ENCODE peak calls at places on chromosomes 7 and 10, in seven cellular contexts. X is IMR-90, H is H1, O is mesendoderm, W is H9, C is neuronal stem cell, J is trophoblast cell. Y is an unnamed sample.

GRCh38 chr7:92835140-92835850 is 1.1 kb downstream of the CDK6 start:
- DNase-seq in O (peak; percentile 95), J (peak; percentile 59), H (no peak), W (peak; percentile 76), X (peak; percentile 74), C (peak; percentile 76), Y (peak; percentile 87)

GRCh38 chr10:43130756-43131155 is 7.5 kb upstream of the CSGALNACT2 start:
- DNase-seq in C (no peak), O (no peak), X (no peak), J (peak; percentile 74), H (peak; percentile 35), W (peak; percentile 20), Y (no peak)

GRCh38 chr7:4115941-4116610 is 566.0 kb upstream of the FOXK1 start:
- DNase-seq in H (no peak), X (no peak), J (no peak), O (no peak), W (no peak), C (no peak), Y (no peak)

GRCh38 chr7:80307251-80307856 is 172.7 kb downstream of the GNAI1 start:
- DNase-seq in O (no peak), W (no peak), J (no peak), C (no peak), X (peak; percentile 85), H (no peak), Y (peak; percentile 90)

GRCh38 chr7:37285701-37286475 is 162.8 kb downstream of the ELMO1 start:
- DNase-seq in X (no peak), O (peak; percentile 81), C (no peak), J (no peak), W (no peak), H (no peak), Y (no peak)

GRCh38 chr10:26879744-26880143 is 19.0 kb upstream of the ABI1 start:
- DNase-seq in X (no peak), H (no peak), O (no peak), J (no peak), C (no peak), W (no peak), Y (no peak)

GRCh38 chr10:112678581-112678980 is 231.6 kb downstream of the VTI1A start:
- DNase-seq in J (peak; percentile 53), H (no peak), X (no peak), W (no peak), C (no peak), O (peak; percentile 16), Y (peak; percentile 16)

GRCh38 chr7:96921231-96921630 is 84.1 kb upstream of the DLX6 start:
- DNase-seq in H (no peak), J (peak; percentile 53), X (no peak), W (no peak), C (no peak), O (no peak), Y (no peak)

GRCh38 chr10:92567952-92568600 is 5.8 kb downstream of the IDE start:
- DNase-seq in X (peak; percentile 72), C (no peak), O (peak; percentile 75), W (no peak), H (no peak), J (no peak), Y (peak; percentile 33)

GRCh38 chr7:76426246-76426645 is 1.5 kb downstream of the ZP3 start:
- DNase-seq in O (no peak), H (no peak), J (no peak), C (no peak), W (no peak), X (no peak), Y (no peak)

GRCh38 chr7:19958309-19958896 is 185.0 kb upstream of the TMEM196 start:
- DNase-seq in H (no peak), C (no peak), J (peak; percentile 78), O (peak; percentile 39), W (no peak), X (peak; percentile 11), Y (peak; percentile 85)

GRCh38 chr7:5635461-5636445 is 145.7 kb downstream of the RNF216 start:
- DNase-seq in W (no peak), J (no peak), C (no peak), X (no peak), H (no peak), O (no peak), Y (peak; percentile 44)
- H3K9ac ChIP-seq in W (no peak overlapping the region), J (no peak overlapping the region), C (no peak overlapping the region), X (peak overlapping the region; percentile 12), H (no peak overlapping the region), O (peak overlapping the region; percentile 46), Y (peak overlapping the region; percentile 83)

GRCh38 chr10:126689461-126689994 is 19.0 kb upstream of the C10orf90 start:
- DNase-seq in W (no peak), C (no peak), H (no peak), X (no peak), J (no peak), O (no peak), Y (no peak)
- H3K4me2 ChIP-seq in W (no peak overlapping the region), C (no peak overlapping the region), H (no peak overlapping the region), X (no peak overlapping the region), J (no peak overlapping the region), O (no peak overlapping the region), Y (no peak overlapping the region)

GRCh38 chr10:72846225-72846624 is 47.3 kb upstream of the OIT3 start:
- DNase-seq in O (no peak), J (peak; percentile 25), X (peak; percentile 89), W (no peak), C (no peak), H (no peak), Y (peak; percentile 64)
- H3K18ac ChIP-seq in O (no peak overlapping the region), J (no peak overlapping the region), X (no peak overlapping the region), W (no peak overlapping the region), C (no peak overlapping the region), H (no peak overlapping the region), Y (no peak overlapping the region)

GRCh38 chr10:102410427-102411073 is 8.0 kb downstream of the PSD start:
- DNase-seq in W (peak; percentile 64), H (peak; percentile 70), O (no peak), J (no peak), C (no peak), X (no peak), Y (peak; percentile 47)
- H3K9ac ChIP-seq in W (no peak overlapping the region), H (peak overlapping the region; percentile 7), O (peak overlapping the region; percentile 48), J (no peak overlapping the region), C (peak overlapping the region; percentile 53), X (peak overlapping the region; percentile 22), Y (no peak overlapping the region)

GRCh38 chr10:30441974-30442606 is 8.1 kb downstream of the MAP3K8 start:
- DNase-seq in O (no peak), J (no peak), H (no peak), X (no peak), C (no peak), W (no peak), Y (no peak)
- H3K4me2 ChIP-seq in O (no peak overlapping the region), J (no peak overlapping the region), H (no peak overlapping the region), X (no peak overlapping the region), C (no peak overlapping the region), W (no peak overlapping the region), Y (no peak overlapping the region)

DNA sequence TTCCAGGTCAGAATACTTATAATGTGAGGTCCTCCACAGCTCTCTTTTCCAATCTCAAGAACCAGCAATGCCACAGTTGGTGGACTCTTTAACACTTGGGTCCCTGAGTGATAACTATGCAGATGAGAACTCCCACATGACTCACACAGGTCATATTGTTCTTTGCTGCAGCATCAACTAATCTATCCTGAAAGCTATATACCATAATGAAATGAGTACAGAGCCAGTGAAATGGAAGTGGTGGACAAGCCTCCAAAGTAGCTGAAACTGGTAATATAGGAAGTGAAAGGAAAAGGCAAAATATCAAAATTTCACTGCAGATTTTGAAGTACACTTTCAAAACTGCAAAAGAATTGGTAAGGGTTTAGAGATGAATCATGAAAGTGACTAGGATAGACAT is 45.6 kb downstream of the SORCS1 start:
- DNase-seq in O (no peak), H (no peak), J (no peak), C (no peak), W (no peak), X (no peak), Y (no peak)
- H3K18ac ChIP-seq in O (no peak overlapping the region), H (no peak overlapping the region), J (no peak overlapping the region), C (no peak overlapping the region), W (no peak overlapping the region), X (no peak overlapping the region), Y (no peak overlapping the region)

GRCh38 chr7:22936246-22936645 is 77.7 kb downstream of the HYCC1 start:
- DNase-seq in X (no peak), W (no peak), H (no peak), O (no peak), C (no peak), J (no peak), Y (no peak)

GRCh38 chr7:22932896-22933295 is 81.0 kb downstream of the HYCC1 start:
- DNase-seq in C (no peak), W (no peak), X (no peak), J (no peak), O (no peak), H (no peak), Y (no peak)

GRCh38 chr7:22934023-22934422 is 79.9 kb downstream of the HYCC1 start:
- DNase-seq in H (no peak), C (no peak), X (no peak), W (no peak), O (peak; percentile 46), J (no peak), Y (peak; percentile 17)

GRCh38 chr7:22935269-22935668 is 78.7 kb downstream of the HYCC1 start:
- DNase-seq in H (no peak), W (no peak), C (no peak), X (peak; percentile 21), J (no peak), O (no peak), Y (peak; percentile 10)

DNA sequence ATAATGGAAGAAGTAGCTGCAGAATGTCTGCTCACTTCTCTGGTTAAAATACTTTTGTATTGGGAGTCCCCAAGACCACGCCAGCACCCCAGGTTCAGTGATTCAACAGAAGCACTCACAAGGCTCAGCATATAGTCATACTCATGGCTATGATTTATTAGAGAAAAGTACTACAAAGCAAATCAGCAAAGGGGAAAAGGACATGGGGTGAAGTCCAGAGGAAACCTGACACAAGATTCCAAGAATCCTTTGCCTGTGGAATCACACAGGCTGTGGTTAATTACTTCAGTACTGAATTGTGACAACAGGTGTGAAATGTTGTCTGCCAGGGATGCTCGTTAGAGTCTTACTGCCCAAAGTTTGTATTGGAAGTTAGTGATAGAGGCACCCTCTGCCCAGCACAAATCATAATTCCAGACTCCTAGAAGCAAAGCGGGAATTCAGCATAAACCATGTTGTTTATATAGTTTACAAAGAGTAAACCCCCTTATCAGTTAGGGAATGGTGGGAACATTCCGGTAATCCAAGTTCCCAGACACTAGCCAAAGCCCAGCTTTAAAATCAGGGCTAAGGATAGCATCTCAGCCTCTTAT is 79.4 kb downstream of the HYCC1 start:
- DNase-seq in C (no peak), O (peak; percentile 78), H (no peak), X (peak; percentile 69), W (no peak), J (peak; percentile 30), Y (peak; percentile 43)
- H3K9ac ChIP-seq in C (no peak overlapping the region), O (no peak overlapping the region), H (no peak overlapping the region), X (peak overlapping the region; percentile 19), W (no peak overlapping the region), J (no peak overlapping the region), Y (peak overlapping the region; percentile 43)

GRCh38 chr7:50356212-50356944 is 51.9 kb downstream of the IKZF1 start:
- DNase-seq in O (no peak), W (no peak), J (peak; percentile 24), C (no peak), H (no peak), X (no peak), Y (no peak)
- H3K4me2 ChIP-seq in O (no peak overlapping the region), W (no peak overlapping the region), J (no peak overlapping the region), C (no peak overlapping the region), H (no peak overlapping the region), X (no peak overlapping the region), Y (no peak overlapping the region)

GRCh38 chr10:70055550-70055949 is 2.9 kb downstream of the MACROH2A2 start:
- DNase-seq in W (no peak), X (peak; percentile 54), O (no peak), J (no peak), C (no peak), H (no peak), Y (no peak)
- H3K18ac ChIP-seq in W (no peak overlapping the region), X (no peak overlapping the region), O (no peak overlapping the region), J (no peak overlapping the region), C (no peak overlapping the region), H (no peak overlapping the region), Y (no peak overlapping the region)

Y was measured in mesenchymal stem cell.